ENCODE peak calls at places on chromosomes 7 and 10, in nine cellular contexts. D is NCI-H1417; C is central memory CD4-positive, alpha-beta T cell; J is anterior cingulate cortex; M is COR-L47; Z is NCI-H510A; H is activated naive CD8-positive, alpha-beta T cell treated with anti-CD3 and anti-CD28 coated beads, Interleukin-2, amount 50 U/mL, for 24 hours; T is ecto neural progenitor cell; X is HT-29. K is an unnamed sample.

GRCh38 chr10:17793823-17794759 is 15.1 kb upstream of the MRC1 start:
- DNase-seq in D (no peak), C (no peak), J (no peak), M (no peak), Z (no peak), H (no peak), T (no peak), X (peak), K (no peak)

GRCh38 chr7:50684011-50684701 is 98.5 kb downstream of the GRB10 start:
- DNase-seq in D (no peak), C (no peak), J (no peak), M (no peak), Z (no peak), H (no peak), T (no peak), X (no peak), K (no peak)

GRCh38 chr10:116688241-116688711 is 54.1 kb downstream of the HSPA12A start:
- DNase-seq in D (no peak), C (no peak), J (no peak), M (no peak), Z (no peak), H (no peak), T (no peak), X (no peak), K (no peak)

GRCh38 chr7:129438839-129439640 is 4.8 kb downstream of the STRIP2 start:
- DNase-seq in D (no peak), C (no peak), J (no peak), M (no peak), Z (no peak), H (peak), T (no peak), X (peak), K (no peak)

GRCh38 chr10:132884691-132885271 is 57.6 kb downstream of the CFAP46 start:
- DNase-seq in D (no peak), C (no peak), J (no peak), M (no peak), Z (no peak), H (no peak), T (no peak), X (no peak), K (no peak)

GRCh38 chr7:35991511-35992232 is 161.4 kb upstream of the EEPD1 start:
- DNase-seq in D (no peak), C (no peak), J (no peak), M (no peak), Z (no peak), H (peak), T (no peak), X (no peak), K (no peak)

GRCh38 chr7:113085781-113086390 is 741 bp downstream of the GPR85 start:
- DNase-seq in D (peak), C (no peak), J (no peak), M (peak), Z (no peak), H (no peak), T (no peak), X (no peak), K (no peak)

GRCh38 chr7:138032186-138032585 is 30.3 kb upstream of the CREB3L2 start:
- DNase-seq in D (no peak), C (no peak), J (no peak), M (no peak), Z (no peak), H (no peak), T (no peak), X (no peak), K (no peak)

K was measured in ureter.